ENCODE peak calls at places on chromosomes 12 and 14, in eight cellular contexts. One of them, this sample, is unnamed.

GRCh38 chr12:6786416-6787094 is 2.8 kb upstream of the CD4 start:
- DNase-seq in spleen: no peak
- DNase-seq in ELF-1: peak; percentile 47
- DNase-seq in fibroblast of gingiva: no peak
- DNase-seq in AG04449: no peak
- DNase-seq in activated gamma-delta T cell: no peak
- DNase-seq in testis: no peak
- DNase-seq in germinal center: no peak
- DNase-seq in this sample: no peak

GRCh38 chr14:102586420-102587119 is 5.9 kb upstream of the RCOR1 start:
- DNase-seq in spleen: no peak
- DNase-seq in ELF-1: no peak
- DNase-seq in fibroblast of gingiva: peak; percentile 81
- DNase-seq in AG04449: no peak
- DNase-seq in activated gamma-delta T cell: no peak
- DNase-seq in testis: no peak
- DNase-seq in germinal center: no peak
- DNase-seq in this sample: no peak

GRCh38 chr14:61456720-61457119 is 135.3 kb downstream of the PRKCH start:
- DNase-seq in spleen: peak; percentile 88
- DNase-seq in ELF-1: peak; percentile 56
- DNase-seq in fibroblast of gingiva: peak; percentile 65
- DNase-seq in AG04449: no peak
- DNase-seq in activated gamma-delta T cell: no peak
- DNase-seq in testis: peak; percentile 93
- DNase-seq in germinal center: peak; percentile 84
- DNase-seq in this sample: peak; percentile 84

GRCh38 chr14:68627868-68628604 is 164.8 kb downstream of the ZFP36L1 start:
- DNase-seq in spleen: peak; percentile 89
- DNase-seq in ELF-1: peak; percentile 87
- DNase-seq in fibroblast of gingiva: no peak
- DNase-seq in AG04449: no peak
- DNase-seq in activated gamma-delta T cell: peak; percentile 23
- DNase-seq in testis: peak; percentile 84
- DNase-seq in germinal center: peak; percentile 87
- DNase-seq in this sample: peak; percentile 56

GRCh38 chr12:57008113-57008687 is 1.9 kb upstream of the ZBTB39 start:
- DNase-seq in spleen: no peak
- DNase-seq in ELF-1: peak; percentile 41
- DNase-seq in fibroblast of gingiva: peak; percentile 69
- DNase-seq in AG04449: no peak
- DNase-seq in activated gamma-delta T cell: no peak
- DNase-seq in testis: no peak
- DNase-seq in germinal center: peak; percentile 56
- DNase-seq in this sample: no peak

GRCh38 chr12:50353869-50354593 is 42.4 kb downstream of the FAM186A start:
- DNase-seq in spleen: no peak
- DNase-seq in ELF-1: no peak
- DNase-seq in fibroblast of gingiva: no peak
- DNase-seq in AG04449: no peak
- DNase-seq in activated gamma-delta T cell: no peak
- DNase-seq in testis: no peak
- DNase-seq in germinal center: no peak
- DNase-seq in this sample: no peak

GRCh38 chr14:70646705-70647104 is 5.0 kb downstream of the TTC9 start:
- DNase-seq in spleen: no peak
- DNase-seq in ELF-1: no peak
- DNase-seq in fibroblast of gingiva: no peak
- DNase-seq in AG04449: no peak
- DNase-seq in activated gamma-delta T cell: no peak
- DNase-seq in testis: no peak
- DNase-seq in germinal center: no peak
- DNase-seq in this sample: no peak

GRCh38 chr14:26415618-26416123 is 182.2 kb downstream of the NOVA1 start:
- DNase-seq in spleen: no peak
- DNase-seq in ELF-1: no peak
- DNase-seq in fibroblast of gingiva: peak; percentile 81
- DNase-seq in AG04449: no peak
- DNase-seq in activated gamma-delta T cell: no peak
- DNase-seq in testis: peak; percentile 69
- DNase-seq in germinal center: no peak
- DNase-seq in this sample: peak; percentile 5

GRCh38 chr14:19878029-19878642 is 3.2 kb downstream of the OR4K2 start:
- DNase-seq in spleen: no peak
- DNase-seq in ELF-1: no peak
- DNase-seq in fibroblast of gingiva: no peak
- DNase-seq in AG04449: no peak
- DNase-seq in activated gamma-delta T cell: no peak
- DNase-seq in testis: no peak
- DNase-seq in germinal center: no peak
- DNase-seq in this sample: no peak

GRCh38 chr12:176321-177181 is 37.4 kb downstream of the SLC6A12 start:
- DNase-seq in spleen: no peak
- DNase-seq in ELF-1: no peak
- DNase-seq in fibroblast of gingiva: no peak
- DNase-seq in AG04449: no peak
- DNase-seq in activated gamma-delta T cell: no peak
- DNase-seq in testis: peak; percentile 69
- DNase-seq in germinal center: no peak
- DNase-seq in this sample: peak; percentile 77

GRCh38 chr14:91609183-91609582 is 99.1 kb upstream of the PPP4R3A start:
- DNase-seq in spleen: no peak
- DNase-seq in ELF-1: no peak
- DNase-seq in fibroblast of gingiva: no peak
- DNase-seq in AG04449: no peak
- DNase-seq in activated gamma-delta T cell: no peak
- DNase-seq in testis: no peak
- DNase-seq in germinal center: no peak
- DNase-seq in this sample: no peak